ENCODE peak calls at places on chromosome 3, in six cellular contexts. H, G, M, A, D and X are unnamed samples.

GRCh38 chr3:109081746-109082510 is 36.0 kb downstream of the MORC1 start:
- DNase-seq in H (peak), G (peak), M (no peak), A (no peak), D (no peak), X (no peak)

GRCh38 chr3:156461889-156462288 is 93.0 kb downstream of the SSR3 start:
- DNase-seq in H (no peak), G (no peak), M (no peak), A (no peak), D (no peak), X (no peak)

GRCh38 chr3:110420158-110420641 is 651.4 kb upstream of the NECTIN3 start:
- DNase-seq in H (peak), G (peak), M (no peak), A (no peak), D (no peak), X (no peak)

GRCh38 chr3:40043444-40043755 is 234.0 kb downstream of the MYRIP start:
- DNase-seq in H (no peak), G (peak), M (no peak), A (no peak), D (no peak), X (no peak)

GRCh38 chr3:184740509-184741258 is 28.8 kb upstream of the MAGEF1 start:
- DNase-seq in H (no peak), G (peak), M (peak), A (peak), D (no peak), X (no peak)

GRCh38 chr3:134743006-134743405 is 52.1 kb upstream of the EPHB1 start:
- DNase-seq in H (no peak), G (no peak), M (no peak), A (no peak), D (no peak), X (no peak)

GRCh38 chr3:32959370-32959769 is 7.9 kb downstream of the CCR4 start:
- DNase-seq in H (no peak), G (no peak), M (peak), A (peak), D (no peak), X (no peak)

GRCh38 chr3:16410659-16411058 is 102.8 kb downstream of the RFTN1 start:
- DNase-seq in H (no peak), G (no peak), M (no peak), A (peak), D (no peak), X (no peak)

GRCh38 chr3:112027839-112028238 is 6.7 kb upstream of the TMPRSS7 start:
- DNase-seq in H (no peak), G (no peak), M (no peak), A (no peak), D (no peak), X (no peak)

GRCh38 chr3:121942116-121942786 is 48.0 kb downstream of the SLC15A2 start:
- DNase-seq in H (no peak), G (no peak), M (no peak), A (no peak), D (no peak), X (no peak)

GRCh38 chr3:36434682-36435426 is 54.5 kb downstream of the STAC start:
- DNase-seq in H (no peak), G (peak), M (no peak), A (no peak), D (no peak), X (no peak)

GRCh38 chr3:36957862-36958686 is 13.2 kb upstream of the TRANK1 start:
- DNase-seq in H (peak), G (peak), M (no peak), A (no peak), D (no peak), X (no peak)

GRCh38 chr3:196990654-196991053 is 22.0 kb upstream of the PIGZ start:
- DNase-seq in H (no peak), G (no peak), M (no peak), A (no peak), D (peak), X (no peak)

GRCh38 chr3:172447611-172448579 is at the start of gene GHSR:
- DNase-seq in H (no peak), G (no peak), M (no peak), A (no peak), D (peak), X (no peak)

GRCh38 chr3:34106879-34107278 is 308.4 kb downstream of the PDCD6IP start:
- DNase-seq in H (no peak), G (no peak), M (no peak), A (no peak), D (no peak), X (no peak)

GRCh38 chr3:193313448-193313958 is 65.0 kb downstream of the ATP13A5 start:
- DNase-seq in H (no peak), G (no peak), M (no peak), A (no peak), D (no peak), X (no peak)

GRCh38 chr3:193310914-193311723 is 67.4 kb downstream of the ATP13A5 start:
- DNase-seq in H (no peak), G (no peak), M (no peak), A (no peak), D (no peak), X (no peak)

GRCh38 chr3:193317901-193318300 is 60.7 kb downstream of the ATP13A5 start:
- DNase-seq in H (no peak), G (no peak), M (no peak), A (no peak), D (no peak), X (no peak)

GRCh38 chr3:193314161-193314560 is 64.4 kb downstream of the ATP13A5 start:
- DNase-seq in H (no peak), G (no peak), M (no peak), A (no peak), D (no peak), X (no peak)
- TF ChIP-seq CTCF in H (peak), G (peak), M (no peak), A (no peak), D (no peak), X (peak)

GRCh38 chr3:46733026-46733800 is 15.5 kb upstream of the PRSS50 start:
- DNase-seq in H (no peak), G (peak), M (peak), A (peak), D (no peak), X (peak)
- TF ChIP-seq CTCF in H (no peak), G (peak), M (no peak), A (no peak), D (no peak), X (no peak)

GRCh38 chr3:170711786-170712185 is 125.9 kb upstream of the SLC7A14 start:
- DNase-seq in H (no peak), G (no peak), M (no peak), A (no peak), D (no peak), X (no peak)
- TF ChIP-seq CTCF in H (no peak), G (no peak), M (no peak), A (no peak), D (no peak), X (no peak)

DNA sequence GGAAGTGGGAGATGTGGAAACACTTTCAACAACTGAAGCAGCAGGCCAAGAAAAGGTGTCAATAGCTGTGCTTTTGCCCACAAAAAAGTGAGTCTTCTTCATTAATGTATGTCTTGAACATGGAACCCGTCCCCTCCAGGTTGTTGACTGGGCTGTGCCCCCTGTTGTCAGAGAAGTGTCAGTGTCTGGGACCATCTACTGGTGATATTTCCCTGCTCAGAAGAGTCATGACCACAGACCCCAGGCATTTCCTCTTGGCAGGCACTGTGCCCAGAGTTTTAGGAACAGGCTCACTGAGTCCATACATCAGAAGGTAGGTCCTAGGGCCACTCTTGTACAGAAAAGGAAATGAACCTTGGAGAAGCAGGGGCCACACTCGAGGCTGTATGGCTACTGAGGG is 54.8 kb upstream of the LARS2 start:
- DNase-seq in H (no peak), G (peak), M (no peak), A (no peak), D (no peak), X (no peak)
- TF ChIP-seq CTCF in H (no peak), G (no peak), M (no peak), A (no peak), D (no peak), X (no peak)

GRCh38 chr3:153210116-153210515 is 48.1 kb downstream of the RAP2B start:
- DNase-seq in H (no peak), G (peak), M (no peak), A (no peak), D (no peak), X (no peak)
- TF ChIP-seq CTCF in H (no peak), G (peak), M (no peak), A (no peak), D (no peak), X (no peak)

GRCh38 chr3:127369356-127369935 is 81.6 kb upstream of the PRR20G start:
- DNase-seq in H (no peak), G (no peak), M (peak), A (peak), D (no peak), X (no peak)

GRCh38 chr3:127367593-127367992 is 79.7 kb upstream of the PRR20G start:
- DNase-seq in H (no peak), G (no peak), M (peak), A (peak), D (no peak), X (no peak)

GRCh38 chr3:127365383-127365782 is 77.5 kb upstream of the PRR20G start:
- DNase-seq in H (no peak), G (no peak), M (peak), A (peak), D (no peak), X (no peak)

GRCh38 chr3:127368186-127369032 is 80.6 kb upstream of the PRR20G start:
- DNase-seq in H (no peak), G (no peak), M (peak), A (peak), D (no peak), X (no peak)

GRCh38 chr3:127366383-127366782 is 78.5 kb upstream of the PRR20G start:
- DNase-seq in H (no peak), G (no peak), M (no peak), A (no peak), D (no peak), X (no peak)
- TF ChIP-seq CTCF in H (no peak), G (peak), M (no peak), A (no peak), D (no peak), X (no peak)

GRCh38 chr3:43766672-43767465 is 76.1 kb downstream of the ABHD5 start:
- DNase-seq in H (no peak), G (peak), M (no peak), A (no peak), D (no peak), X (no peak)
- TF ChIP-seq CTCF in H (peak), G (peak), M (no peak), A (no peak), D (no peak), X (no peak)

GRCh38 chr3:190696777-190697501 is 165.6 kb downstream of the GMNC start:
- DNase-seq in H (no peak), G (peak), M (no peak), A (no peak), D (no peak), X (no peak)
- TF ChIP-seq CTCF in H (peak), G (peak), M (no peak), A (no peak), D (peak), X (peak)